ENCODE peak calls at places on chromosomes 6 and 20, in five cellular contexts. B is T follicular helper cell; O is HL-60; H is HEK293T; E is effector CD4-positive, alpha-beta T cell. Z is an unnamed sample.

GRCh38 chr6:99270852-99271251 is 78.6 kb downstream of the FAXC start:
- DNase-seq in E (no peak), B (no peak), O (no peak), H (no peak), Z (no peak)

GRCh38 chr6:117615981-117616961 is 14.0 kb upstream of the GOPC start:
- DNase-seq in O (no peak), H (no peak), E (peak; percentile 13), B (no peak), Z (peak; percentile 31)

GRCh38 chr6:138113588-138114210 is 6.5 kb upstream of the PERP start:
- DNase-seq in H (no peak), O (no peak), E (no peak), B (no peak), Z (no peak)

GRCh38 chr6:119655124-119655523 is 305.6 kb upstream of the MAN1A1 start:
- DNase-seq in B (no peak), H (no peak), O (no peak), E (no peak), Z (no peak)

GRCh38 chr6:157597461-157598312 is 216.7 kb downstream of the ZDHHC14 start:
- DNase-seq in B (no peak), O (peak; percentile 39), E (peak; percentile 16), H (no peak), Z (no peak)

GRCh38 chr6:149750136-149750609 is 632 bp downstream of the PCMT1 start:
- DNase-seq in O (peak; percentile 71), E (peak; percentile 28), H (peak; percentile 71), B (peak; percentile 19), Z (peak; percentile 37)

GRCh38 chr6:10411915-10412164 is 3.0 kb downstream of the TFAP2A start:
- DNase-seq in O (no peak), E (no peak), B (no peak), H (no peak), Z (no peak)

GRCh38 chr20:58899518-58899917 is 47.0 kb downstream of the GNAS start:
- DNase-seq in O (no peak), H (no peak), B (no peak), E (no peak), Z (no peak)

GRCh38 chr6:37242429-37243052 is 15.0 kb upstream of the TBC1D22B start:
- DNase-seq in B (no peak), E (no peak), H (peak; percentile 9), O (no peak), Z (no peak)

GRCh38 chr6:44041461-44042260 is 85.6 kb downstream of the MRPL14 start:
- DNase-seq in B (no peak), H (no peak), E (no peak), O (no peak), Z (no peak)

GRCh38 chr20:6558361-6558760 is 209.1 kb upstream of the BMP2 start:
- DNase-seq in B (no peak), O (no peak), E (no peak), H (no peak), Z (no peak)

GRCh38 chr6:75963569-75963968 is 108.9 kb downstream of the IMPG1 start:
- DNase-seq in H (no peak), B (no peak), O (no peak), E (no peak), Z (no peak)

GRCh38 chr6:56637640-56638039 is 5.0 kb downstream of the DST start:
- DNase-seq in E (no peak), B (no peak), O (no peak), H (peak; percentile 42), Z (no peak)

GRCh38 chr6:44250067-44250717 is 3.3 kb downstream of the HSP90AB1 start:
- DNase-seq in E (no peak), B (no peak), H (no peak), O (no peak), Z (no peak)

GRCh38 chr20:56995635-56996075 is 270.8 kb downstream of the BMP7 start:
- DNase-seq in O (no peak), H (peak; percentile 72), B (no peak), E (no peak), Z (no peak)

GRCh38 chr6:28920281-28920680 is 3.5 kb downstream of the TRIM27 start:
- DNase-seq in E (no peak), H (no peak), B (no peak), O (no peak), Z (no peak)